ENCODE peak calls at places on chromosomes 7 and 10, in four cellular contexts. H is NT2/D1, J is H1, P is HepG2. O is an unnamed sample.

GRCh38 chr10:131983780-131984179 is 2.1 kb upstream of the BNIP3 start:
- DNase-seq in P (peak; percentile 63), H (no peak), J (no peak), O (no peak)

GRCh38 chr7:123401295-123401694 is 133.1 kb downstream of the IQUB start:
- DNase-seq in P (no peak), J (no peak), H (no peak), O (no peak)

GRCh38 chr10:19096674-19097073 is 48.1 kb downstream of the MALRD1 start:
- DNase-seq in H (no peak), P (no peak), J (no peak), O (no peak)

GRCh38 chr7:108637049-108637621 is 67.5 kb downstream of the DNAJB9 start:
- DNase-seq in J (no peak), H (no peak), P (no peak), O (no peak)

GRCh38 chr10:80996615-80997193 is 459.0 kb downstream of the SH2D4B start:
- DNase-seq in H (no peak), P (no peak), J (no peak), O (no peak)

GRCh38 chr10:34710391-34710751 is 104.7 kb downstream of the PARD3 start:
- DNase-seq in P (no peak), J (no peak), H (no peak), O (no peak)

GRCh38 chr10:28555358-28555757 is 22.4 kb downstream of the WAC start:
- DNase-seq in P (no peak), H (no peak), J (no peak), O (no peak)

GRCh38 chr10:87974769-87975168 is 111.3 kb downstream of the PTEN start:
- DNase-seq in H (no peak), J (no peak), P (no peak), O (no peak)

GRCh38 chr7:139701908-139702307 is 75.9 kb downstream of the HIPK2 start:
- DNase-seq in P (no peak), H (no peak), J (no peak), O (no peak)

GRCh38 chr10:113221756-113222168 is 271.7 kb downstream of the TCF7L2 start:
- DNase-seq in H (peak; percentile 20), P (no peak), J (peak; percentile 46), O (no peak)

GRCh38 chr10:70513848-70514309 is 35.3 kb downstream of the PALD1 start:
- DNase-seq in H (no peak), P (no peak), J (peak; percentile 63), O (peak; percentile 51)

GRCh38 chr7:97006146-97006950 is 995 bp downstream of the DLX6 start:
- DNase-seq in H (no peak), P (peak; percentile 72), J (peak; percentile 85), O (no peak)

GRCh38 chr7:94145602-94146001 is 141.4 kb upstream of the BET1 start:
- DNase-seq in J (no peak), H (no peak), P (no peak), O (no peak)

GRCh38 chr7:64181586-64181985 is 25.4 kb upstream of the ZNF735 start:
- DNase-seq in J (no peak), H (no peak), P (no peak), O (no peak)
- H3K9me3 ChIP-seq in J (peaks cover 54% of the 10 kb centered on the region), H (no peaks in the 10 kb centered on the region), P (peaks cover 68% of the 10 kb centered on the region), O (no peaks in the 10 kb centered on the region)

DNA sequence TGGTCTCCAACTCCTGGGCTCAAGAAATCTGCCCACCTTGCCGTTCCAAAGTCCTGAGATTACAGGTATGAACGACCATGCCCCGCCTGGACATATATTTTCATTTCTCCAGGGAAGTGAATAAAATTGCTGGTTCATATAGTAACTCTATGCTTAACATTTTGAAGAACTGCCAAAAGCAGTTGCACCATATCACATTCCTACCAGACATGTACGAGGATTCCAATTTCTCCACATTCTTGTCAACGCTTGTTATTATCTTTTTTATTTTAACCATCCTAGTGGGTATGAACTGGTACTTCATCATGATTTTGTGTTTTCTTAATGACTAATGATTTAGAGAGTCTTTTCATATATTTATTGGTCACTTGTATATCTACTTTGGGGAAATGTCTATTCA is 21.9 kb upstream of the CPN1 start:
- DNase-seq in P (no peak), J (no peak), H (no peak), O (no peak)
- TF ChIP-seq SUZ12 in P (no peak), J (no peak), H (no peak), O (no peak)

GRCh38 chr10:58535311-58535710 is 22.6 kb downstream of the BICC1 start:
- DNase-seq in P (no peak), H (no peak), J (no peak), O (no peak)
- H3K9me3 ChIP-seq in P (peaks cover 20% of the 10 kb centered on the region), H (no peaks in the 10 kb centered on the region), J (no peaks in the 10 kb centered on the region), O (no peaks in the 10 kb centered on the region)

GRCh38 chr7:55473935-55474334 is 98.4 kb downstream of the VOPP1 start:
- DNase-seq in J (no peak), P (no peak), H (no peak), O (no peak)
- TF ChIP-seq SUZ12 in J (no peak), P (no peak), H (no peak), O (no peak)

O was measured in GM12878.